ENCODE peak calls at places on chromosomes 2 and 18, in four cellular contexts. A, K, G and C are unnamed samples.

GRCh38 chr2:151827564-151828142 is 568 bp downstream of the ARL5A start:
- DNase-seq in K (peak), A (no peak), G (peak), C (peak)

GRCh38 chr2:186256540-186256939 is 229.5 kb upstream of the ZC3H15 start:
- DNase-seq in A (no peak), G (no peak), K (no peak), C (peak)

GRCh38 chr2:37855283-37856041 is 69.6 kb upstream of the RMDN2 start:
- DNase-seq in K (peak), A (peak), G (no peak), C (peak)

GRCh38 chr2:148721991-148722777 is 77.6 kb downstream of the EPC2 start:
- DNase-seq in K (no peak), A (no peak), G (no peak), C (peak)

GRCh38 chr18:42192251-42193248 is 237.5 kb downstream of the PIK3C3 start:
- DNase-seq in A (no peak), K (no peak), G (no peak), C (no peak)

GRCh38 chr2:109275120-109276040 is 146.4 kb downstream of the SH3RF3 start:
- DNase-seq in G (no peak), K (no peak), A (no peak), C (no peak)

GRCh38 chr2:222944552-222944951 is 83.7 kb downstream of the ACSL3 start:
- DNase-seq in K (no peak), G (no peak), A (no peak), C (peak)

GRCh38 chr2:75641587-75641986 is 5.0 kb upstream of the MRPL19 start:
- DNase-seq in A (peak), G (no peak), K (no peak), C (peak)

GRCh38 chr2:100601661-100602060 is 38.9 kb downstream of the PDCL3 start:
- DNase-seq in G (no peak), A (no peak), K (no peak), C (no peak)

DNA sequence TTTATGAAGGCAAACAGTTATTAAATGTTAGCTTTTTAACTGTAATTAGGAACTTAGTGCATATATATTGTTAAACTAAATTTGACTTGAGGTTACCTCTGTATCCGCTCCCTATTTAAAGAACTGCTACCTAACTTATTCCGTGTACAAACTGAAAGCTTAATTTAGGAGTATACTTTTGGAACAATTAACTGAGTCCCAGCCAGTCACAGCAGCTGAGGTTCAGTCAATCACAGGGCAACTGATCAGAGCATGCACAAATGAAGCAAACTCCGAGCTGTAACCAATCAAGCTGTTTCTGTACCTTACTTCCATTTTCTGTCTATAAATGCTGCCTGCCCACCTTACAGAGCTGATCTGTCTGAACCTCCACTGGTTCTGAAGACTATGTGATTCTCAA is 61.2 kb downstream of the RAB3GAP1 start:
- DNase-seq in K (no peak), G (no peak), A (no peak), C (no peak)
- TF ChIP-seq CTCF in K (no peak), G (no peak), A (no peak), C (no peak)

DNA sequence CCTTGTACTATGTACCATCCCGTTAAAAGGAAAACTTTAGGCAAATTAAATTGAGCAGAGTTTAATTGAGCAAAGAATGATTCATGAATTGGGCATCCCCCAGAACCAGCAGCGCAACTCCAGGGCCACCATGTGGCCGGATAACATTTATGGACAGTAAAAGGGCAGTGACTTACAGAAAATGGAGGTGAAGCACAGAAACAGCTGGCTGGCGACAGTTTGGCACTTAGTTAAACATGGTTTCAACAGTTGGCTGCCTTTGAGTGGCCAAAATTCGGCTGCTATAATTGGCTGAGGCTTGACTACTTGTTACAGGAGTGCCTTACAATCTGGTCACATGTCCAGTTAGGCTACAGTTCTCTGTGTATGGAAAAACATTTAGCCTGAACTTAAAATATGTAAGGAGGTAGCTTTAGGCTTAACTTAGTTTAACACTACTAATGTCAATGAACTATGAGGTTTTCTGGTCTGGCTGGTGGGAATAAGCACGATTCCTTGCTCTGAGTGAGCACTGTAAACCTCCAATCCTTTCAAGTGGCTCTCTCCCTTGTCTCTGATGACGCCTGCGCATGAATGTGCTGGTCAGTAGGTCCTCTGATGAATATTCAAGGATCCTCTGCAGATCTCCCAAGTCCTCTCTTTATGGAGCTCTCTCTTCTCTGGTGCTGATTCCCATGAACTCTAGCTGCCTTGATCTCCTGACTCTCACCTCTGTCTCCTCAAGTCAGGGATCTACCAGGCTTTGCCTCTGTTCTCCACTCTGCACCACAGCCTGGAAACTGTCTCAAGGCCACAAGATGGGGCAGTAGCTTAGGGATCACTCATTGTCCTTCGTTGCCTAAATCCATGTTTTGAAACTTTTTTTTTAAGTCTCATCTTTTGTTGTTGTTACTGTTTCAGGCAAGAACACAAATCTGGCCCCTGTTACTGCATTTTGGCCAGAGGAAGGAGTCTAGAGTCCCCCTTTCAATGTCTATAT is 24.4 kb upstream of the RAB31 start:
- DNase-seq in G (no peak), K (no peak), A (no peak), C (peak)
- H3K4me3 ChIP-seq in G (no peak), K (no peak), A (no peak), C (no peak)

GRCh38 chr2:27885656-27886055 is 4.5 kb downstream of the RBKS start:
- DNase-seq in G (no peak), A (no peak), K (no peak), C (peak)
- TF ChIP-seq CTCF in G (no peak), A (no peak), K (no peak), C (no peak)

DNA sequence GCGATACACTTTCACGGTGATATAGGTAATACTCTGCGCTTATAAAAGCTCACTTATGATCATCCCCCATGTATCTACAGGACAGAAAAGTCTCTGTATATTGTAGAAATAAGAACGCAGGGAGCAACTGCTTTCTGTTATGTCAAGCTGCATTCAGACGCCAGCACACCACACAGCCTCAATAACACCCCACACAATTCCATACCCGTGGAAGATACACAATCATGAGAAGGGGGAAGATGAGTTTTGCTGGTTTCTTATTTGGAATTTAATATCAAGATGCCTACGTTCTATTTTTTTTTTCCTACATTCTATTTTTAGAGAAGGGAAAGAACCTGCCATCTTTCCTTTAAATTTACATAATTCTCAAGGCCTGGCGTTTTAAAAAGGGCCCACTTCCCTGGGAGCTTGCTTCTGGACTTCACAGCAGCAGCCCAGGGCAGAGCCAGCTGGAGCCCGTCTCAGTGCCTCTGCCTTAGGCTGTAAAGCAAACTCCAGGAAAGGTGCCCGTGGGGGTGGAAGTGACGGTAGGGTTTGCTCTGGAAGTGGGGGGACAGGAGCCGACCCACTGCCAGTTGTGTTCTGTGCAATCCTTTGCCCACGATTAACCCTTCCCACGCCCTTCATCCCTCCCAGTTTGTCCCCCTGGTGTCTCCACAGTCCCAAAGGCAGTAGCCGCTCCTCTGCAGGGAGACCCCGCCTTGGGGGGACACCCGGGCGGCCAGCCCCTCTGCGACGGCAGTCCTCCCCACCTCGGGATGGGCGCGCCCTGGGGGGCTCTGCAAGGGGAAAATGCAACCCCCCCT is 5.3 kb downstream of the PTGR3 start:
- DNase-seq in G (no peak), A (no peak), K (peak), C (no peak)
- H3K4me3 ChIP-seq in G (no peak), A (peak), K (peak), C (peak)